ENCODE peak calls at places on chromosomes 2 and 18, in four cellular contexts. D is heart right ventricle; L is CD8-positive, alpha-beta memory T cell; J is A549. Q is an unnamed sample.

GRCh38 chr2:202171246-202171833 is 67.1 kb downstream of the SUMO1 start:
- DNase-seq in D (peak; percentile 18), L (no peak), J (no peak), Q (no peak)

GRCh38 chr2:162073776-162074578 is at the start of gene DPP4:
- DNase-seq in D (peak; percentile 38), L (peak; percentile 53), J (peak; percentile 32), Q (peak; percentile 38)

GRCh38 chr2:46984642-46985476 is 69.3 kb upstream of the MCFD2 start:
- DNase-seq in D (no peak), L (no peak), J (peak; percentile 90), Q (no peak)

GRCh38 chr18:61754039-61754583 is 138.7 kb downstream of the RNF152 start:
- DNase-seq in D (no peak), L (no peak), J (no peak), Q (no peak)

GRCh38 chr2:137689549-137689948 is 274.7 kb upstream of the HNMT start:
- DNase-seq in D (no peak), L (no peak), J (no peak), Q (no peak)

GRCh38 chr18:26082475-26082874 is 7.9 kb downstream of the SS18 start:
- DNase-seq in D (no peak), L (no peak), J (no peak), Q (no peak)

GRCh38 chr18:3492721-3493120 is 42.7 kb downstream of the TGIF1 start:
- DNase-seq in D (no peak), L (no peak), J (no peak), Q (no peak)

GRCh38 chr2:143522699-143523098 is 393.5 kb downstream of the ARHGAP15 start:
- DNase-seq in D (no peak), L (no peak), J (no peak), Q (no peak)

GRCh38 chr18:23884712-23885375 is 129.7 kb upstream of the TTC39C start:
- DNase-seq in D (no peak), L (no peak), J (no peak), Q (no peak)

GRCh38 chr2:157592983-157593382 is 35.7 kb downstream of the ACVR1C start:
- DNase-seq in D (no peak), L (no peak), J (no peak), Q (no peak)

GRCh38 chr2:105438104-105438929 is 39.5 kb upstream of the FHL2 start:
- DNase-seq in D (peak; percentile 72), L (no peak), J (no peak), Q (no peak)

GRCh38 chr18:21443776-21444464 is 156.6 kb downstream of the ESCO1 start:
- DNase-seq in D (no peak), L (no peak), J (no peak), Q (no peak)

GRCh38 chr18:70158992-70159717 is 46.3 kb downstream of the RTTN start:
- DNase-seq in D (no peak), L (no peak), J (no peak), Q (no peak)

GRCh38 chr18:22060361-22060760 is 109.0 kb upstream of the GATA6 start:
- DNase-seq in D (no peak), L (no peak), J (no peak), Q (no peak)

GRCh38 chr2:239529313-239530015 is 128.6 kb upstream of the HDAC4 start:
- DNase-seq in D (no peak), L (no peak), J (no peak), Q (no peak)

GRCh38 chr2:32863803-32864202 is 83.0 kb upstream of the LTBP1 start:
- DNase-seq in D (no peak), L (no peak), J (no peak), Q (no peak)

GRCh38 chr2:18701981-18702380 is 112.6 kb upstream of the NT5C1B start:
- DNase-seq in D (no peak), L (no peak), J (peak; percentile 4), Q (no peak)

GRCh38 chr2:47035615-47036488 is 119.3 kb downstream of the STPG4 start:
- DNase-seq in D (no peak), L (no peak), J (no peak), Q (no peak)

GRCh38 chr2:219010873-219011272 is 17.7 kb upstream of the CRYBA2 start:
- DNase-seq in D (no peak), L (no peak), J (no peak), Q (no peak)

GRCh38 chr2:158973511-158973956 is 5.1 kb downstream of the TANC1 start:
- DNase-seq in D (no peak), L (no peak), J (no peak), Q (no peak)

GRCh38 chr2:12169721-12170120 is 423.3 kb downstream of the LPIN1 start:
- DNase-seq in D (peak; percentile 18), L (no peak), J (no peak), Q (no peak)

GRCh38 chr2:23900927-23901322 is 26.0 kb downstream of the ATAD2B start:
- DNase-seq in D (no peak), L (no peak), J (no peak), Q (no peak)

GRCh38 chr2:36973320-36973719 is 7.0 kb upstream of the STRN start:
- DNase-seq in D (no peak), L (no peak), J (no peak), Q (no peak)

GRCh38 chr2:230758566-230759480 is 46.2 kb downstream of the CAB39 start:
- DNase-seq in D (no peak), L (no peak), J (no peak), Q (no peak)

GRCh38 chr18:44896817-44897216 is 216.1 kb downstream of the SETBP1 start:
- DNase-seq in D (no peak), L (no peak), J (no peak), Q (no peak)

GRCh38 chr2:238967031-238967977 is 119.4 kb downstream of the TWIST2 start:
- DNase-seq in D (no peak), L (no peak), J (no peak), Q (no peak)

GRCh38 chr18:26941608-26942007 is 76.1 kb upstream of the AQP4 start:
- DNase-seq in D (no peak), L (no peak), J (no peak), Q (no peak)

GRCh38 chr2:64751286-64752260 is 97.9 kb upstream of the SERTAD2 start:
- DNase-seq in D (no peak), L (peak; percentile 50), J (peak; percentile 99), Q (peak; percentile 97)

GRCh38 chr2:10000541-10000940 is 42.8 kb upstream of the KLF11 start:
- DNase-seq in D (no peak), L (no peak), J (no peak), Q (no peak)

GRCh38 chr2:9998916-9999654 is 44.3 kb upstream of the KLF11 start:
- DNase-seq in D (no peak), L (no peak), J (no peak), Q (no peak)

GRCh38 chr2:10001551-10001950 is 41.8 kb upstream of the KLF11 start:
- DNase-seq in D (no peak), L (no peak), J (no peak), Q (no peak)

GRCh38 chr2:9997936-9998335 is 45.4 kb upstream of the KLF11 start:
- DNase-seq in D (no peak), L (no peak), J (no peak), Q (no peak)

GRCh38 chr2:9999693-10000092 is 43.7 kb upstream of the KLF11 start:
- DNase-seq in D (no peak), L (no peak), J (no peak), Q (no peak)
- H3K9me3 ChIP-seq in D (no peaks in the 10 kb centered on the region), L (no peaks in the 10 kb centered on the region), J (no peaks in the 10 kb centered on the region), Q (no peaks in the 10 kb centered on the region)

GRCh38 chr2:241148891-241149674 is at the start of gene PASK:
- DNase-seq in D (peak; percentile 91), L (peak; percentile 95), J (peak; percentile 90), Q (peak; percentile 87)

GRCh38 chr2:241148239-241148638 is 1.0 kb downstream of the PASK start:
- DNase-seq in D (no peak), L (no peak), J (no peak), Q (no peak)

GRCh38 chr2:241149675-241149924 is 328 bp upstream of the PASK start:
- DNase-seq in D (no peak), L (no peak), J (no peak), Q (no peak)

GRCh38 chr2:241150660-241151530 is 628 bp downstream of the PPP1R7 start:
- DNase-seq in D (no peak), L (no peak), J (no peak), Q (no peak)

DNA sequence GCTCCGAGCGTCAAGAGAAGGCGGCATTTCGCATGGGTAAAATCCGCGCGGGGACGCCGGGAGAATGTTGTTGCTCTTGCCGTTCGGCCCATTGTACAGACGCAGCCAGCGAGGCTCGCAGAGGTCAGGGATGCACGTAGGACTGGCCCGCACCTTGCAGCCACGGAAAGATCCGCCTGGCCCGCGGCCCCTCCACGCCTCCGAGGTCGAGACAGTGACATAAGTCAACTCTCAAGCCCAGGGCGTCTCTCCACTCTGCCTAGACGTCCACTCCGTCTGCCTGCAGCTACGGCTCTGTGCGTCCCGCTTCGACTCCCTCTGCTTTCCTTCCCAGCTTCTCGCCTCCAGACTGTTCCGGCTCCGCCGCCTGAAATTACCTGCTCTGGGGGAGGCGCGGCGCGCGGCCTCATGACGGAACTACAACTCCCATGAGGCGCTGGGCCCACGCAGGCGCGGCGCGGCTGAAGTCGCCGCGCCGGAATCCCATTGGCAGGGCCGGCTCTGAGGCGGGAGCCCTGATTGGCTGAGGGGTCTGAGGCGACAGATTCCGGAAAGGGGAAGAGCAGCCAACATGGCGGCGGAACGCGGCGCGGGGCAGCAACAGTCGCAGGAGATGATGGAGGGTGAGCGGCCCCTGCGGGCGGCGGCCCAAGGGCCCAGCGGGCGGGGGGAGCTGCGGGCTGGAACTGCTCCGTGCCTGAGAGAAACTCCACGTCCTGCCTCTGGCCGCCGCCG is at the start of gene PPP1R7:
- DNase-seq in D (peak; percentile 94), L (peak; percentile 97), J (peak; percentile 94), Q (peak; percentile 92)
- H3K9me3 ChIP-seq in D (no peaks in the 10 kb centered on the region), L (no peaks in the 10 kb centered on the region), J (no peaks in the 10 kb centered on the region), Q (no peaks in the 10 kb centered on the region)

DNA sequence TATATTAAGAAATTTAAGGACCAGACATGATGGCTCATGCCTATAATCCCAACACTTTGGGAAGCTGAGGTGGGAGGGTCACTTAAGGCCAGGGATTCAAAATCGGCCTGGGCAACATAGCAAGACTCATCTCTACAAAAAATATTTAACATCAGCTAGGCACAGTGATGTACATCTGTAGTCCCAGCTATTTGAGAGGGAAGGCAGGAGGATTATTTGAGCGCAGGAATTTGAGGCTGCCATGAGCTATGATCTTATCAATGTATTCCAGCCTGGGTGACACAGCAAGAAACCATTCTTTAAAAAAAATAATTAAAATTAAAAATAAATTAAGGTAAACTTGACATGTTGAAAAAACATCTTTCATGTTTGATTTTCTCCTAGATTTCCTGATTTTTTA is 564.2 kb downstream of the MBD2 start:
- DNase-seq in D (no peak), L (no peak), J (no peak), Q (no peak)
- H3K9me3 ChIP-seq in D (peaks cover 49% of the 10 kb centered on the region), L (no peaks in the 10 kb centered on the region), J (no peaks in the 10 kb centered on the region), Q (no peaks in the 10 kb centered on the region)

GRCh38 chr2:80638759-80639158 is 334.2 kb upstream of the LRRTM1 start:
- DNase-seq in D (no peak), L (no peak), J (no peak), Q (no peak)

GRCh38 chr2:80634590-80634989 is 330.0 kb upstream of the LRRTM1 start:
- DNase-seq in D (no peak), L (no peak), J (no peak), Q (no peak)
- H3K9me3 ChIP-seq in D (peaks cover 7% of the 10 kb centered on the region), L (no peaks in the 10 kb centered on the region), J (peaks cover 3% of the 10 kb centered on the region), Q (no peaks in the 10 kb centered on the region)

GRCh38 chr2:79552653-79553052 is 39.8 kb downstream of the CTNNA2 start:
- DNase-seq in D (no peak), L (no peak), J (no peak), Q (no peak)
- H3K9me3 ChIP-seq in D (peaks cover 72% of the 10 kb centered on the region), L (peaks cover 4% of the 10 kb centered on the region), J (peaks cover 51% of the 10 kb centered on the region), Q (no peaks in the 10 kb centered on the region)

GRCh38 chr2:68403199-68403644 is 38.1 kb downstream of the PLEK start:
- DNase-seq in D (no peak), L (no peak), J (no peak), Q (no peak)
- H3K9me3 ChIP-seq in D (peaks cover 3% of the 10 kb centered on the region), L (no peaks in the 10 kb centered on the region), J (peaks cover 5% of the 10 kb centered on the region), Q (no peaks in the 10 kb centered on the region)

GRCh38 chr18:6158958-6159357 is 255.8 kb downstream of the L3MBTL4 start:
- DNase-seq in D (no peak), L (no peak), J (no peak), Q (no peak)
- H3K9me3 ChIP-seq in D (peaks cover 11% of the 10 kb centered on the region), L (no peaks in the 10 kb centered on the region), J (no peaks in the 10 kb centered on the region), Q (no peaks in the 10 kb centered on the region)